ENCODE peak calls at places on chromosomes 6 and 20, in eight cellular contexts. One of them, this sample, is unnamed.

GRCh38 chr20:63215101-63216040 is 560 bp downstream of the YTHDF1 start:
- DNase-seq in RWPE1: peak; percentile 88
- DNase-seq in AG09309: no peak
- DNase-seq in epithelial cell of esophagus: peak; percentile 50
- DNase-seq in astrocyte of the spinal cord: peak; percentile 46
- DNase-seq in glutamatergic neuron: peak; percentile 75
- DNase-seq in AG04450: no peak
- DNase-seq in bronchial epithelial cell: peak; percentile 26
- DNase-seq in this sample: peak; percentile 42

GRCh38 chr20:56222945-56223344 is 25.6 kb upstream of the MC3R start:
- DNase-seq in RWPE1: peak; percentile 49
- DNase-seq in AG09309: no peak
- DNase-seq in epithelial cell of esophagus: peak; percentile 19
- DNase-seq in astrocyte of the spinal cord: no peak
- DNase-seq in glutamatergic neuron: no peak
- DNase-seq in AG04450: no peak
- DNase-seq in bronchial epithelial cell: peak; percentile 27
- DNase-seq in this sample: peak; percentile 71

GRCh38 chr6:52491203-52492069 is 71.3 kb downstream of the EFHC1 start:
- DNase-seq in RWPE1: no peak
- DNase-seq in AG09309: no peak
- DNase-seq in epithelial cell of esophagus: no peak
- DNase-seq in astrocyte of the spinal cord: no peak
- DNase-seq in glutamatergic neuron: no peak
- DNase-seq in AG04450: no peak
- DNase-seq in bronchial epithelial cell: no peak
- DNase-seq in this sample: no peak

GRCh38 chr6:157152544-157152943 is 170.8 kb downstream of the TMEM242 start:
- DNase-seq in RWPE1: no peak
- DNase-seq in AG09309: no peak
- DNase-seq in epithelial cell of esophagus: no peak
- DNase-seq in astrocyte of the spinal cord: no peak
- DNase-seq in glutamatergic neuron: no peak
- DNase-seq in AG04450: no peak
- DNase-seq in bronchial epithelial cell: no peak
- DNase-seq in this sample: no peak

GRCh38 chr20:63625771-63626423 is 1.0 kb downstream of the GMEB2 start:
- DNase-seq in RWPE1: no peak
- DNase-seq in AG09309: no peak
- DNase-seq in epithelial cell of esophagus: peak; percentile 18
- DNase-seq in astrocyte of the spinal cord: peak; percentile 22
- DNase-seq in glutamatergic neuron: no peak
- DNase-seq in AG04450: no peak
- DNase-seq in bronchial epithelial cell: peak; percentile 9
- DNase-seq in this sample: no peak

GRCh38 chr6:13453771-13454251 is 33.6 kb downstream of the GFOD1 start:
- DNase-seq in RWPE1: peak; percentile 77
- DNase-seq in AG09309: no peak
- DNase-seq in epithelial cell of esophagus: peak; percentile 95
- DNase-seq in astrocyte of the spinal cord: peak; percentile 33
- DNase-seq in glutamatergic neuron: no peak
- DNase-seq in AG04450: no peak
- DNase-seq in bronchial epithelial cell: peak; percentile 99
- DNase-seq in this sample: peak; percentile 85

GRCh38 chr6:10801224-10801848 is 37.0 kb downstream of the MAK start:
- DNase-seq in RWPE1: peak; percentile 80
- DNase-seq in AG09309: peak; percentile 5
- DNase-seq in epithelial cell of esophagus: peak; percentile 68
- DNase-seq in astrocyte of the spinal cord: peak; percentile 67
- DNase-seq in glutamatergic neuron: peak; percentile 72
- DNase-seq in AG04450: peak; percentile 36
- DNase-seq in bronchial epithelial cell: peak; percentile 50
- DNase-seq in this sample: peak; percentile 72

GRCh38 chr20:46142124-46142523 is 24.0 kb downstream of the CD40 start:
- DNase-seq in RWPE1: no peak
- DNase-seq in AG09309: no peak
- DNase-seq in epithelial cell of esophagus: no peak
- DNase-seq in astrocyte of the spinal cord: no peak
- DNase-seq in glutamatergic neuron: no peak
- DNase-seq in AG04450: no peak
- DNase-seq in bronchial epithelial cell: no peak
- DNase-seq in this sample: no peak

GRCh38 chr6:41734666-41735426 is 562 bp downstream of the TFEB start:
- DNase-seq in RWPE1: peak; percentile 87
- DNase-seq in AG09309: no peak
- DNase-seq in epithelial cell of esophagus: peak; percentile 80
- DNase-seq in astrocyte of the spinal cord: peak; percentile 87
- DNase-seq in glutamatergic neuron: peak; percentile 50
- DNase-seq in AG04450: peak; percentile 33
- DNase-seq in bronchial epithelial cell: peak; percentile 53
- DNase-seq in this sample: peak; percentile 76

GRCh38 chr6:107803957-107804356 is 20.2 kb downstream of the SCML4 start:
- DNase-seq in RWPE1: no peak
- DNase-seq in AG09309: no peak
- DNase-seq in epithelial cell of esophagus: no peak
- DNase-seq in astrocyte of the spinal cord: no peak
- DNase-seq in glutamatergic neuron: no peak
- DNase-seq in AG04450: no peak
- DNase-seq in bronchial epithelial cell: peak; percentile 10
- DNase-seq in this sample: no peak

GRCh38 chr20:51028616-51029263 is 5.8 kb upstream of the KCNG1 start:
- DNase-seq in RWPE1: no peak
- DNase-seq in AG09309: no peak
- DNase-seq in epithelial cell of esophagus: no peak
- DNase-seq in astrocyte of the spinal cord: no peak
- DNase-seq in glutamatergic neuron: no peak
- DNase-seq in AG04450: no peak
- DNase-seq in bronchial epithelial cell: no peak
- DNase-seq in this sample: no peak

GRCh38 chr6:37777272-37777736 is 42.2 kb upstream of the ZFAND3 start:
- DNase-seq in RWPE1: no peak
- DNase-seq in AG09309: no peak
- DNase-seq in epithelial cell of esophagus: no peak
- DNase-seq in astrocyte of the spinal cord: peak; percentile 20
- DNase-seq in glutamatergic neuron: peak; percentile 77
- DNase-seq in AG04450: no peak
- DNase-seq in bronchial epithelial cell: no peak
- DNase-seq in this sample: no peak

GRCh38 chr20:38658879-38659612 is 57.4 kb downstream of the ARHGAP40 start:
- DNase-seq in RWPE1: peak; percentile 88
- DNase-seq in AG09309: no peak
- DNase-seq in epithelial cell of esophagus: peak; percentile 59
- DNase-seq in astrocyte of the spinal cord: no peak
- DNase-seq in glutamatergic neuron: peak; percentile 60
- DNase-seq in AG04450: no peak
- DNase-seq in bronchial epithelial cell: peak; percentile 36
- DNase-seq in this sample: peak; percentile 46

GRCh38 chr6:124699038-124699437 is 263.2 kb upstream of the RNF217 start:
- DNase-seq in RWPE1: no peak
- DNase-seq in AG09309: no peak
- DNase-seq in epithelial cell of esophagus: no peak
- DNase-seq in astrocyte of the spinal cord: no peak
- DNase-seq in glutamatergic neuron: no peak
- DNase-seq in AG04450: no peak
- DNase-seq in bronchial epithelial cell: no peak
- DNase-seq in this sample: no peak

GRCh38 chr20:58144071-58144470 is 84.4 kb downstream of the ANKRD60 start:
- DNase-seq in RWPE1: no peak
- DNase-seq in AG09309: no peak
- DNase-seq in epithelial cell of esophagus: no peak
- DNase-seq in astrocyte of the spinal cord: no peak
- DNase-seq in glutamatergic neuron: no peak
- DNase-seq in AG04450: no peak
- DNase-seq in bronchial epithelial cell: no peak
- DNase-seq in this sample: no peak

GRCh38 chr6:5486214-5486613 is 224.9 kb downstream of the FARS2 start:
- DNase-seq in RWPE1: no peak
- DNase-seq in AG09309: no peak
- DNase-seq in epithelial cell of esophagus: peak; percentile 49
- DNase-seq in astrocyte of the spinal cord: no peak
- DNase-seq in glutamatergic neuron: no peak
- DNase-seq in AG04450: no peak
- DNase-seq in bronchial epithelial cell: peak; percentile 52
- DNase-seq in this sample: no peak

DNA sequence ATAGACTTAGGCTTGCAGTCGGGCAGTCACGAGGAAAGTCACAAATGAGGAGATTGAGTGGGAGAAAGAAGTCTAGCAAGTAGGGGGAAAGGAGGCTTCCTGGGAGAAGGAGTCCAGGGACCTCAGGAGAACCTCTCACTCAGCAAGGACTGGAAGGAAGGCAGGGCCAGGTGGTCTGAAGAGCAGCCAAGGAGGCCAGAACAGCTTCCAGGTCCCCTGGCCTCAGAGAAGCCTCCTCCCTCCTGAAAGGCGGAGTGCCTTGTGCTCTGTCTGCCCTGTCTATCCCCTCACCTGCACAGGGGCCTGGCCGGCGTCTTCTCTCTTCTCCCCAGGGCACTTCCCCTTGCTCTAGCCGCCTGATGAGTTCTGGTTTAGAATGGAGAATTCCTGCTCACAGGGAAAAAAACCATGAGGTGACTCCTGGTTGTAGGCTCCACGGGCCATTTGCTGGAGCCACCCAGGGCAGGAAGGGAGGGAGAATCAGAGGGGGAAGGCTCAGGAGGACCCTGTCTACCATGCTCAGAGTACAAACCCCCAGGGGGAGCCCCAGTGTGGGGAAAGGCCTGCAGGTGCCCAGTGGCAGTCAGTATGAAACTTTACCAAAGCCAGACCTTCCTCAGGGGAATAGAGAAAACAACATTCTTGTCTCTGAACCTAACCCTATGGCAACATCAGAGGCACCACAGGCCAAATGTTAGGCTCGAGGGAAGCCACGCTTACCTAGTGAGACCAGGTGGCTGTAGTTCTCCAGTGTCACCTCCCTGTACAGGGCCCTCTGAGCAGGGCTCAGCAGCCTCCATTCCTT is 11.2 kb downstream of the ZNF337 start:
- DNase-seq in RWPE1: no peak
- DNase-seq in AG09309: no peak
- DNase-seq in epithelial cell of esophagus: no peak
- DNase-seq in astrocyte of the spinal cord: no peak
- DNase-seq in glutamatergic neuron: no peak
- DNase-seq in AG04450: no peak
- DNase-seq in bronchial epithelial cell: no peak
- DNase-seq in this sample: no peak
- TF ChIP-seq CTCF in RWPE1: no peak
- TF ChIP-seq CTCF in AG09309: no peak
- TF ChIP-seq CTCF in epithelial cell of esophagus: no peak
- TF ChIP-seq CTCF in astrocyte of the spinal cord: no peak
- TF ChIP-seq CTCF in glutamatergic neuron: no peak
- TF ChIP-seq CTCF in AG04450: no peak
- TF ChIP-seq CTCF in bronchial epithelial cell: no peak
- TF ChIP-seq CTCF in this sample: no peak

GRCh38 chr6:136090929-136091328 is 159.2 kb downstream of the MTFR2 start:
- DNase-seq in RWPE1: no peak
- DNase-seq in AG09309: no peak
- DNase-seq in epithelial cell of esophagus: no peak
- DNase-seq in astrocyte of the spinal cord: no peak
- DNase-seq in glutamatergic neuron: no peak
- DNase-seq in AG04450: no peak
- DNase-seq in bronchial epithelial cell: no peak
- DNase-seq in this sample: no peak

GRCh38 chr6:136095961-136096360 is 154.2 kb downstream of the MTFR2 start:
- DNase-seq in RWPE1: no peak
- DNase-seq in AG09309: no peak
- DNase-seq in epithelial cell of esophagus: no peak
- DNase-seq in astrocyte of the spinal cord: no peak
- DNase-seq in glutamatergic neuron: no peak
- DNase-seq in AG04450: no peak
- DNase-seq in bronchial epithelial cell: no peak
- DNase-seq in this sample: no peak

GRCh38 chr6:136093835-136094234 is 156.3 kb downstream of the MTFR2 start:
- DNase-seq in RWPE1: no peak
- DNase-seq in AG09309: no peak
- DNase-seq in epithelial cell of esophagus: no peak
- DNase-seq in astrocyte of the spinal cord: no peak
- DNase-seq in glutamatergic neuron: no peak
- DNase-seq in AG04450: no peak
- DNase-seq in bronchial epithelial cell: no peak
- DNase-seq in this sample: no peak

GRCh38 chr6:136092897-136093296 is 157.2 kb downstream of the MTFR2 start:
- DNase-seq in RWPE1: no peak
- DNase-seq in AG09309: no peak
- DNase-seq in epithelial cell of esophagus: no peak
- DNase-seq in astrocyte of the spinal cord: no peak
- DNase-seq in glutamatergic neuron: no peak
- DNase-seq in AG04450: no peak
- DNase-seq in bronchial epithelial cell: no peak
- DNase-seq in this sample: no peak

GRCh38 chr6:136094812-136095211 is 155.3 kb downstream of the MTFR2 start:
- DNase-seq in RWPE1: no peak
- DNase-seq in AG09309: no peak
- DNase-seq in epithelial cell of esophagus: no peak
- DNase-seq in astrocyte of the spinal cord: no peak
- DNase-seq in glutamatergic neuron: no peak
- DNase-seq in AG04450: no peak
- DNase-seq in bronchial epithelial cell: no peak
- DNase-seq in this sample: no peak
- TF ChIP-seq CTCF in RWPE1: no peak
- TF ChIP-seq CTCF in AG09309: no peak
- TF ChIP-seq CTCF in epithelial cell of esophagus: no peak
- TF ChIP-seq CTCF in astrocyte of the spinal cord: no peak
- TF ChIP-seq CTCF in glutamatergic neuron: no peak
- TF ChIP-seq CTCF in AG04450: no peak
- TF ChIP-seq CTCF in bronchial epithelial cell: no peak
- TF ChIP-seq CTCF in this sample: no peak

DNA sequence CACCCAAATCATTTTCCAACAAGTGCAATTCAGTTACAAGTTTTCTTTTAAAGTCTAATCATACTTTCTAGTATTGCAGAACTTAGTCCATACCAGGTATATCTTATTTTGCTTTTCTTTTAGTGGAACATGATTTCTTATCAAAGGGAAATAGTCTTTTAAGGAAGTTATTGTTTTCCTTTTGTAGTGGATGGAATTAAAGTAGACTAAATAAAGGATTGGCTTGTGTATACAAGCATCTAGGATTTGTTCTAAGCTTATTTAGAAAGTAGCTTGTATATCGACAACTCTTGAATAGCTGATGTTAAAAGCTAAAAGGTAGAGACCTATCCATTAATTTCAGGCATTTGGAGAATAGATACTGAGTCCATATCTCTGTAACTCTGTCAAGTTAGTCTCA is 14.8 kb downstream of the DCBLD1 start:
- DNase-seq in RWPE1: no peak
- DNase-seq in AG09309: no peak
- DNase-seq in epithelial cell of esophagus: no peak
- DNase-seq in astrocyte of the spinal cord: no peak
- DNase-seq in glutamatergic neuron: no peak
- DNase-seq in AG04450: no peak
- DNase-seq in bronchial epithelial cell: peak; percentile 38
- DNase-seq in this sample: no peak
- TF ChIP-seq CTCF in RWPE1: no peak
- TF ChIP-seq CTCF in AG09309: no peak
- TF ChIP-seq CTCF in epithelial cell of esophagus: no peak
- TF ChIP-seq CTCF in astrocyte of the spinal cord: no peak
- TF ChIP-seq CTCF in glutamatergic neuron: no peak
- TF ChIP-seq CTCF in AG04450: no peak
- TF ChIP-seq CTCF in bronchial epithelial cell: no peak
- TF ChIP-seq CTCF in this sample: no peak

DNA sequence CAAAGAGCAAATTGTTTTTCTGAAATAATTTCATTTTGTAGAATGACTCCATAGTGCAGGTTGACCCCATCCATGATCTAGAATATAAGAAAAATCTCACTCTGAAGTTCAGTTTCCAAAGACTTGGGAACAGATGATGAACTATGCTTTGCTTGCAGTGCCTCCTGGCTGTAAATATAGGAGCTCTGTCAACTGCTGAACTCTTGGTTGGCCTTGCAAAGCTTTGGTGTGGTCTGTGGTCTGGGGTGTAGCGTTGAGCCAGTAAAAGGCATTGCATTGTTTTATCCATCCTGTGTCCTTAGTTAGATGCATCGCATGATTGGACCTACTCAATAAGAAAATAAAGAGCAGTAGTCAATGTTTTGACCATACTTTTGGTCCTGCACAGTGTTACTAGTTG is 104.0 kb downstream of the PLCB4 start:
- DNase-seq in RWPE1: no peak
- DNase-seq in AG09309: no peak
- DNase-seq in epithelial cell of esophagus: peak; percentile 16
- DNase-seq in astrocyte of the spinal cord: peak; percentile 43
- DNase-seq in glutamatergic neuron: no peak
- DNase-seq in AG04450: no peak
- DNase-seq in bronchial epithelial cell: no peak
- DNase-seq in this sample: peak; percentile 18
- TF ChIP-seq CTCF in RWPE1: no peak
- TF ChIP-seq CTCF in AG09309: peak; percentile 20
- TF ChIP-seq CTCF in epithelial cell of esophagus: no peak
- TF ChIP-seq CTCF in astrocyte of the spinal cord: peak; percentile 37
- TF ChIP-seq CTCF in glutamatergic neuron: no peak
- TF ChIP-seq CTCF in AG04450: no peak
- TF ChIP-seq CTCF in bronchial epithelial cell: peak; percentile 34
- TF ChIP-seq CTCF in this sample: no peak

This sample was measured in MCF 10A.